ENCODE peak calls at places on chromosomes 1 and 21, in seven cellular contexts. One of them, this sample, is unnamed.

GRCh38 chr1:36508257-36508656 is 25.5 kb upstream of the CSF3R start:
- DNase-seq in transverse colon: no peak
- DNase-seq in HCT116: no peak
- DNase-seq in stomach: no peak
- DNase-seq in GM12891: no peak
- DNase-seq in IMR-90: no peak
- DNase-seq in A549: no peak
- DNase-seq in this sample: no peak

GRCh38 chr21:38377165-38378093 is 120.6 kb downstream of the KCNJ15 start:
- DNase-seq in transverse colon: no peak
- DNase-seq in HCT116: no peak
- DNase-seq in stomach: no peak
- DNase-seq in GM12891: no peak
- DNase-seq in IMR-90: no peak
- DNase-seq in A549: no peak
- DNase-seq in this sample: no peak

GRCh38 chr1:206690516-206690915 is 5.8 kb downstream of the MAPKAPK2 start:
- DNase-seq in transverse colon: no peak
- DNase-seq in HCT116: no peak
- DNase-seq in stomach: peak
- DNase-seq in GM12891: no peak
- DNase-seq in IMR-90: no peak
- DNase-seq in A549: no peak
- DNase-seq in this sample: no peak

GRCh38 chr1:220880726-220881506 is 1.7 kb downstream of the HLX start:
- DNase-seq in transverse colon: peak
- DNase-seq in HCT116: no peak
- DNase-seq in stomach: peak
- DNase-seq in GM12891: no peak
- DNase-seq in IMR-90: peak
- DNase-seq in A549: no peak
- DNase-seq in this sample: no peak

GRCh38 chr21:26732442-26733221 is 112.6 kb downstream of the ADAMTS1 start:
- DNase-seq in transverse colon: peak
- DNase-seq in HCT116: no peak
- DNase-seq in stomach: peak
- DNase-seq in GM12891: no peak
- DNase-seq in IMR-90: peak
- DNase-seq in A549: no peak
- DNase-seq in this sample: peak

GRCh38 chr1:3368059-3368458 is 86.4 kb upstream of the ARHGEF16 start:
- DNase-seq in transverse colon: no peak
- DNase-seq in HCT116: no peak
- DNase-seq in stomach: no peak
- DNase-seq in GM12891: no peak
- DNase-seq in IMR-90: no peak
- DNase-seq in A549: no peak
- DNase-seq in this sample: no peak

GRCh38 chr1:172180886-172181285 is 239.6 kb upstream of the C1orf105 start:
- DNase-seq in transverse colon: peak
- DNase-seq in HCT116: no peak
- DNase-seq in stomach: peak
- DNase-seq in GM12891: no peak
- DNase-seq in IMR-90: peak
- DNase-seq in A549: no peak
- DNase-seq in this sample: no peak

GRCh38 chr1:66022904-66023620 is 230.4 kb downstream of the PDE4B start:
- DNase-seq in transverse colon: no peak
- DNase-seq in HCT116: no peak
- DNase-seq in stomach: no peak
- DNase-seq in GM12891: no peak
- DNase-seq in IMR-90: peak
- DNase-seq in A549: no peak
- DNase-seq in this sample: no peak

GRCh38 chr21:41360072-41360821 is 1.6 kb upstream of the MX2 start:
- DNase-seq in transverse colon: peak
- DNase-seq in HCT116: no peak
- DNase-seq in stomach: peak
- DNase-seq in GM12891: no peak
- DNase-seq in IMR-90: peak
- DNase-seq in A549: no peak
- DNase-seq in this sample: no peak

GRCh38 chr1:236287757-236288619 is 6.2 kb upstream of the ERO1B start:
- DNase-seq in transverse colon: peak
- DNase-seq in HCT116: no peak
- DNase-seq in stomach: no peak
- DNase-seq in GM12891: no peak
- DNase-seq in IMR-90: no peak
- DNase-seq in A549: no peak
- DNase-seq in this sample: peak

GRCh38 chr1:110916669-110917306 is 43.8 kb downstream of the CD53 start:
- DNase-seq in transverse colon: no peak
- DNase-seq in HCT116: peak
- DNase-seq in stomach: no peak
- DNase-seq in GM12891: peak
- DNase-seq in IMR-90: peak
- DNase-seq in A549: peak
- DNase-seq in this sample: peak
- TF ChIP-seq POLR2A in transverse colon: no peak
- TF ChIP-seq POLR2A in HCT116: no peak
- TF ChIP-seq POLR2A in stomach: no peak
- TF ChIP-seq POLR2A in GM12891: no peak
- TF ChIP-seq POLR2A in IMR-90: no peak
- TF ChIP-seq POLR2A in A549: no peak
- TF ChIP-seq POLR2A in this sample: no peak

GRCh38 chr1:28518000-28518744 is 12.3 kb downstream of the RCC1 start:
- DNase-seq in transverse colon: peak
- DNase-seq in HCT116: no peak
- DNase-seq in stomach: peak
- DNase-seq in GM12891: peak
- DNase-seq in IMR-90: peak
- DNase-seq in A549: peak
- DNase-seq in this sample: peak
- TF ChIP-seq POLR2A in transverse colon: peak
- TF ChIP-seq POLR2A in HCT116: peak
- TF ChIP-seq POLR2A in stomach: no peak
- TF ChIP-seq POLR2A in GM12891: peak
- TF ChIP-seq POLR2A in IMR-90: no peak
- TF ChIP-seq POLR2A in A549: peak
- TF ChIP-seq POLR2A in this sample: peak

GRCh38 chr1:29142714-29143113 is 19.0 kb upstream of the TMEM200B start:
- DNase-seq in transverse colon: no peak
- DNase-seq in HCT116: no peak
- DNase-seq in stomach: no peak
- DNase-seq in GM12891: no peak
- DNase-seq in IMR-90: no peak
- DNase-seq in A549: no peak
- DNase-seq in this sample: no peak
- TF ChIP-seq POLR2A in transverse colon: no peak
- TF ChIP-seq POLR2A in HCT116: no peak
- TF ChIP-seq POLR2A in stomach: no peak
- TF ChIP-seq POLR2A in GM12891: no peak
- TF ChIP-seq POLR2A in IMR-90: no peak
- TF ChIP-seq POLR2A in A549: no peak
- TF ChIP-seq POLR2A in this sample: no peak

DNA sequence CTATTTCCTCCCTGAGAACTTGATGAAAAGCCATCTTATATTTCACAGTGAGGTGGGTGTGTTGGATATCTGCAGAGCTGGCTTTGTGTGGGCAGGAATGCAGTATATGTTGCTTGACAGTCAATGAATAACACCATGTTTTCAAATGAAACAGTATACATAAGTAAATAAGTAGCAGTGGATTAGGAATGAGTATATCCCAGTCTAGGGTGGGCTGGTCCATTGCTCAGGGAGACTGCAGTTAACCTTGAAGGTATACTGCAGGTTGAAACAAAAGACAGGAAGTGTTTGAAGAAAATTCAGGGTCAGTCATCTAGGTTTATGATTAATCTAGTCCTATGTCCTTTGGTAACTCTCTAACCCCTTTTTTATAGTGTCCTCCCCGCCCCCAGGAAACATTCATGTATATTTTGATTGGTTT is 1.0 kb downstream of the CTTNBP2NL start:
- DNase-seq in transverse colon: peak
- DNase-seq in HCT116: no peak
- DNase-seq in stomach: no peak
- DNase-seq in GM12891: no peak
- DNase-seq in IMR-90: no peak
- DNase-seq in A549: no peak
- DNase-seq in this sample: no peak
- TF ChIP-seq POLR2A in transverse colon: peak
- TF ChIP-seq POLR2A in HCT116: no peak
- TF ChIP-seq POLR2A in stomach: no peak
- TF ChIP-seq POLR2A in GM12891: no peak
- TF ChIP-seq POLR2A in IMR-90: no peak
- TF ChIP-seq POLR2A in A549: no peak
- TF ChIP-seq POLR2A in this sample: no peak

DNA sequence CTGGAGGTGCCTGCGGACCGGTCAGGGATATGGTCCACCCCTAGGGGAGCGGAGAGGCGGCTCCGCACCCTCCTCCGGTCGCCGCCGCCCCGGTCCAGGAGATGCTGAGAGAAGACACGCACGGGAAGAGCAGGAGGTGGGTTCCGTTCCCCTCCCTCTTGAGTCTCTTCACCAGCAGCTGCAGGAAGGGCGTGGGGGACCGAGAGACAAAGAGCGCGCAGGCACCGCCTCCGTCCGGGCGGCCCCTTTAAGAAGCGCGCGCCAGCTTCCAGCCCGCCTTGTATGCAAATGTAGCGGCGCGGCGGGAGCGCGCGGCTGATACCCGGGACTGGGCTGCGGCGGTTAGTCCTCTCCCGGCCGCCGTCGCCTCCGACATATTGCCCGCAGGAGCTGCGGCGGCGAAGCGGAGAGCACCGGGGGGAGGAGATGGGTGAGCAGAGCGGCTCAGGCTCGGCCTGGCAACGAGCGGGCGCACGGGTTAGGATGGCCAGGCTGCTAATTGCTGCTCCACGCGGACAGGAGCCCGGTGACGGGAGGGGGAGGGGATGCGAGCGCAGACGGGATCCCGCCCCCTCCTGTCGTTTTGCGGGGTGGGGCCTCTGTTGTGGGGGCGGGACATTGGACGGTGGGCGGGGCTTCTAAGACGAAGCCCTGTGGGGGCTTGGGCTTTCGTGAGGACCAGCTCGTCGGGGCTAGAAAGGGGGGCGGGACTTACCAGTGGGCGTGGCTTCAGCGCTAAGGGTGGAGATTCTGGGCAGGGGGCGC is at the start of gene TMEM39B:
- DNase-seq in transverse colon: peak
- DNase-seq in HCT116: peak
- DNase-seq in stomach: peak
- DNase-seq in GM12891: peak
- DNase-seq in IMR-90: peak
- DNase-seq in A549: peak
- DNase-seq in this sample: peak
- TF ChIP-seq POLR2A in transverse colon: peak
- TF ChIP-seq POLR2A in HCT116: peak
- TF ChIP-seq POLR2A in stomach: no peak
- TF ChIP-seq POLR2A in GM12891: peak
- TF ChIP-seq POLR2A in IMR-90: peak
- TF ChIP-seq POLR2A in A549: peak
- TF ChIP-seq POLR2A in this sample: peak

GRCh38 chr1:232684331-232685105 is 54.6 kb upstream of the SIPA1L2 start:
- DNase-seq in transverse colon: no peak
- DNase-seq in HCT116: no peak
- DNase-seq in stomach: no peak
- DNase-seq in GM12891: no peak
- DNase-seq in IMR-90: peak
- DNase-seq in A549: no peak
- DNase-seq in this sample: peak
- TF ChIP-seq POLR2A in transverse colon: no peak
- TF ChIP-seq POLR2A in HCT116: no peak
- TF ChIP-seq POLR2A in stomach: no peak
- TF ChIP-seq POLR2A in GM12891: no peak
- TF ChIP-seq POLR2A in IMR-90: no peak
- TF ChIP-seq POLR2A in A549: no peak
- TF ChIP-seq POLR2A in this sample: no peak

DNA sequence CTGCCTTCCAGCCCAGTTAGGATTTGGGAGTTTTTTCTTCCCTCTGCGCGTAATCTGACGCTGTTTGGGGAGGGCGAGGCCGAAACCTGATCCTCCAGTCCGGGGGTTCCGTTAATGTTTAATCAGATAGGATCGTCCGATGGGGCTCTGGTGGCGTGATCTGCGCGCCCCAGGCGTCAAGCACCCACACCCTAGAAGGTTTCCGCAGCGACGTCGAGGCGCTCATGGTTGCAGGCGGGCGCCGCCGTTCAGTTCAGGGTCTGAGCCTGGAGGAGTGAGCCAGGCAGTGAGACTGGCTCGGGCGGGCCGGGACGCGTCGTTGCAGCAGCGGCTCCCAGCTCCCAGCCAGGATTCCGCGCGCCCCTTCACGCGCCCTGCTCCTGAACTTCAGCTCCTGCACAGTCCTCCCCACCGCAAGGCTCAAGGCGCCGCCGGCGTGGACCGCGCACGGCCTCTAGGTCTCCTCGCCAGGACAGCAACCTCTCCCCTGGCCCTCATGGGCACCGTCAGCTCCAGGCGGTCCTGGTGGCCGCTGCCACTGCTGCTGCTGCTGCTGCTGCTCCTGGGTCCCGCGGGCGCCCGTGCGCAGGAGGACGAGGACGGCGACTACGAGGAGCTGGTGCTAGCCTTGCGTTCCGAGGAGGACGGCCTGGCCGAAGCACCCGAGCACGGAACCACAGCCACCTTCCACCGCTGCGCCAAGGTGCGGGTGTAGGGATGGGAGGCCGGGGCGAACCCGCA is at the start of gene PCSK9:
- DNase-seq in transverse colon: no peak
- DNase-seq in HCT116: peak
- DNase-seq in stomach: no peak
- DNase-seq in GM12891: no peak
- DNase-seq in IMR-90: no peak
- DNase-seq in A549: peak
- DNase-seq in this sample: no peak
- TF ChIP-seq POLR2A in transverse colon: no peak
- TF ChIP-seq POLR2A in HCT116: peak
- TF ChIP-seq POLR2A in stomach: no peak
- TF ChIP-seq POLR2A in GM12891: no peak
- TF ChIP-seq POLR2A in IMR-90: no peak
- TF ChIP-seq POLR2A in A549: no peak
- TF ChIP-seq POLR2A in this sample: no peak

DNA sequence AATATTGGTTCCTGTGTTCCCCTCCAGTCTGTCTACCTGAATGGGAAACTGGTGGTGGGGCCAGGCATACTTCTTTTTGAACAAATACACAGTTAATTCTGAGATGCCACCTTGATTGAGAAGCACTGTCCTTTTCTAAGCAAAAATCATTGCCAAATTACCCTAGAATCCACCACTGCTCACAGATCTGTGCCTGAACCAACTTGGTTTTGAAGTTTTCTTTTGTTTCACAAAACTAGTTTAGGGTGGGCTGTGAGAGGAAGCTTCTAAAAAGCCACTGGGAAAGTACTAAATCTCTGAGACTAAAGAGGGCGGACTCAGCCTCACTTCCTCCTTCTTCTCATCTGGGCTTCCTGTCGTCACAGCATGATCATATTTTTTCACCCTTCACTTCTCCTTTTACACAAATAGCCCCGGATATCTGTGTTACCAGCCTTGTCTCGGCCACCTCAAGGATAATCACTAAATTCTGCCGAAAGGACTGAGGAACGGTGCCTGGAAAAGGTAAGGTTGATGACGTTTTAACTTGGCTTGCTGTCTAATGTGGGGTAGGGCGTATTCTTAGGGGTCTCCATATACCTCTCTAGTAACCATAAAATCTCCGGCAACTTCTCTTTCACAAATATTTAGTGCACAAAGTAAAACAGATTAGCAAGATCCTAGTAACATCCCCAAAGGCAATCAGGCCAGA is at the start of gene CD53:
- DNase-seq in transverse colon: peak
- DNase-seq in HCT116: no peak
- DNase-seq in stomach: no peak
- DNase-seq in GM12891: no peak
- DNase-seq in IMR-90: no peak
- DNase-seq in A549: no peak
- DNase-seq in this sample: no peak
- TF ChIP-seq POLR2A in transverse colon: peak
- TF ChIP-seq POLR2A in HCT116: no peak
- TF ChIP-seq POLR2A in stomach: no peak
- TF ChIP-seq POLR2A in GM12891: peak
- TF ChIP-seq POLR2A in IMR-90: no peak
- TF ChIP-seq POLR2A in A549: no peak
- TF ChIP-seq POLR2A in this sample: no peak